ENCODE peak calls at places on chromosomes 6 and 20, in eight cellular contexts. One of them, this sample, is unnamed.

GRCh38 chr20:3226093-3226492 is 12.9 kb downstream of the SLC4A11 start:
- DNase-seq in nucleus accumbens: no peak
- DNase-seq in hippocampal formation: no peak
- DNase-seq in fibroblast of lung: no peak
- DNase-seq in NCI-H226: no peak
- DNase-seq in brain microvascular endothelial cell: no peak
- DNase-seq in endothelial cell: no peak
- DNase-seq in EH: no peak
- DNase-seq in this sample: no peak

GRCh38 chr6:31399589-31400466 is 3.6 kb upstream of the MICA start:
- DNase-seq in fibroblast of lung: peak; percentile 92
- DNase-seq in EH: peak; percentile 90
- DNase-seq in brain microvascular endothelial cell: peak; percentile 89
- DNase-seq in nucleus accumbens: peak; percentile 53
- DNase-seq in endothelial cell: peak; percentile 78
- DNase-seq in NCI-H226: peak; percentile 94
- DNase-seq in hippocampal formation: peak; percentile 67
- DNase-seq in this sample: peak; percentile 73

GRCh38 chr20:8755340-8756118 is 313.4 kb upstream of the PLCB4 start:
- DNase-seq in fibroblast of lung: no peak
- DNase-seq in hippocampal formation: no peak
- DNase-seq in nucleus accumbens: no peak
- DNase-seq in NCI-H226: no peak
- DNase-seq in endothelial cell: no peak
- DNase-seq in brain microvascular endothelial cell: no peak
- DNase-seq in EH: no peak
- DNase-seq in this sample: no peak

GRCh38 chr6:149004664-149005063 is 257.8 kb downstream of the UST start:
- DNase-seq in EH: no peak
- DNase-seq in NCI-H226: no peak
- DNase-seq in fibroblast of lung: no peak
- DNase-seq in endothelial cell: no peak
- DNase-seq in hippocampal formation: no peak
- DNase-seq in nucleus accumbens: no peak
- DNase-seq in brain microvascular endothelial cell: no peak
- DNase-seq in this sample: no peak

GRCh38 chr20:32564921-32565734 is 20.0 kb downstream of the NOL4L start:
- DNase-seq in hippocampal formation: peak; percentile 48
- DNase-seq in endothelial cell: no peak
- DNase-seq in brain microvascular endothelial cell: no peak
- DNase-seq in EH: no peak
- DNase-seq in nucleus accumbens: no peak
- DNase-seq in fibroblast of lung: no peak
- DNase-seq in NCI-H226: no peak
- DNase-seq in this sample: no peak

GRCh38 chr6:51959744-51960383 is 127.5 kb downstream of the PKHD1 start:
- DNase-seq in fibroblast of lung: peak; percentile 41
- DNase-seq in endothelial cell: peak; percentile 84
- DNase-seq in brain microvascular endothelial cell: peak; percentile 74
- DNase-seq in hippocampal formation: peak; percentile 33
- DNase-seq in nucleus accumbens: no peak
- DNase-seq in NCI-H226: peak; percentile 16
- DNase-seq in EH: peak; percentile 59
- DNase-seq in this sample: peak; percentile 63

GRCh38 chr6:107458687-107459282 is 579 bp downstream of the PDSS2 start:
- DNase-seq in fibroblast of lung: peak; percentile 31
- DNase-seq in brain microvascular endothelial cell: no peak
- DNase-seq in EH: peak; percentile 31
- DNase-seq in hippocampal formation: peak; percentile 32
- DNase-seq in NCI-H226: peak; percentile 12
- DNase-seq in endothelial cell: no peak
- DNase-seq in nucleus accumbens: no peak
- DNase-seq in this sample: peak; percentile 22

GRCh38 chr6:3612341-3613041 is 139.0 kb downstream of the PXDC1 start:
- DNase-seq in EH: peak; percentile 96
- DNase-seq in hippocampal formation: no peak
- DNase-seq in brain microvascular endothelial cell: peak; percentile 84
- DNase-seq in NCI-H226: peak; percentile 92
- DNase-seq in nucleus accumbens: no peak
- DNase-seq in fibroblast of lung: peak; percentile 95
- DNase-seq in endothelial cell: no peak
- DNase-seq in this sample: peak; percentile 32

GRCh38 chr6:16430661-16431089 is 192.3 kb downstream of the GMPR start:
- DNase-seq in fibroblast of lung: peak; percentile 45
- DNase-seq in hippocampal formation: no peak
- DNase-seq in brain microvascular endothelial cell: no peak
- DNase-seq in endothelial cell: no peak
- DNase-seq in EH: no peak
- DNase-seq in NCI-H226: peak; percentile 93
- DNase-seq in nucleus accumbens: no peak
- DNase-seq in this sample: no peak

GRCh38 chr6:72619883-72620696 is 1.8 kb upstream of the KCNQ5 start:
- DNase-seq in EH: peak; percentile 56
- DNase-seq in endothelial cell: peak; percentile 30
- DNase-seq in fibroblast of lung: peak; percentile 59
- DNase-seq in NCI-H226: no peak
- DNase-seq in nucleus accumbens: peak; percentile 85
- DNase-seq in brain microvascular endothelial cell: peak; percentile 11
- DNase-seq in hippocampal formation: peak; percentile 69
- DNase-seq in this sample: peak; percentile 60

GRCh38 chr20:52923123-52923543 is 49.0 kb upstream of the TSHZ2 start:
- DNase-seq in NCI-H226: no peak
- DNase-seq in brain microvascular endothelial cell: peak; percentile 6
- DNase-seq in hippocampal formation: no peak
- DNase-seq in nucleus accumbens: no peak
- DNase-seq in EH: peak; percentile 1
- DNase-seq in endothelial cell: no peak
- DNase-seq in fibroblast of lung: peak; percentile 100
- DNase-seq in this sample: no peak

GRCh38 chr20:62805711-62806382 is 1.2 kb downstream of the OGFR start:
- DNase-seq in nucleus accumbens: no peak
- DNase-seq in hippocampal formation: no peak
- DNase-seq in endothelial cell: no peak
- DNase-seq in NCI-H226: no peak
- DNase-seq in fibroblast of lung: no peak
- DNase-seq in brain microvascular endothelial cell: no peak
- DNase-seq in EH: no peak
- DNase-seq in this sample: no peak

GRCh38 chr6:93822434-93823265 is 403.3 kb upstream of the EPHA7 start:
- DNase-seq in fibroblast of lung: no peak
- DNase-seq in NCI-H226: no peak
- DNase-seq in brain microvascular endothelial cell: no peak
- DNase-seq in EH: no peak
- DNase-seq in endothelial cell: no peak
- DNase-seq in nucleus accumbens: no peak
- DNase-seq in hippocampal formation: no peak
- DNase-seq in this sample: no peak

GRCh38 chr6:136213853-136214252 is 36.3 kb downstream of the MTFR2 start:
- DNase-seq in nucleus accumbens: no peak
- DNase-seq in brain microvascular endothelial cell: no peak
- DNase-seq in EH: no peak
- DNase-seq in fibroblast of lung: no peak
- DNase-seq in endothelial cell: no peak
- DNase-seq in NCI-H226: no peak
- DNase-seq in hippocampal formation: no peak
- DNase-seq in this sample: no peak

GRCh38 chr20:56358070-56358469 is 704 bp upstream of the FAM210B start:
- DNase-seq in hippocampal formation: no peak
- DNase-seq in EH: peak; percentile 59
- DNase-seq in endothelial cell: no peak
- DNase-seq in nucleus accumbens: no peak
- DNase-seq in NCI-H226: no peak
- DNase-seq in brain microvascular endothelial cell: no peak
- DNase-seq in fibroblast of lung: no peak
- DNase-seq in this sample: no peak

GRCh38 chr6:154917941-154918340 is 77.2 kb upstream of the TIAM2 start:
- DNase-seq in hippocampal formation: no peak
- DNase-seq in brain microvascular endothelial cell: no peak
- DNase-seq in NCI-H226: no peak
- DNase-seq in nucleus accumbens: no peak
- DNase-seq in endothelial cell: no peak
- DNase-seq in EH: no peak
- DNase-seq in fibroblast of lung: no peak
- DNase-seq in this sample: no peak

GRCh38 chr20:1396702-1397101 is 3.8 kb upstream of the FKBP1A start:
- DNase-seq in hippocampal formation: no peak
- DNase-seq in fibroblast of lung: no peak
- DNase-seq in brain microvascular endothelial cell: no peak
- DNase-seq in NCI-H226: no peak
- DNase-seq in endothelial cell: no peak
- DNase-seq in EH: no peak
- DNase-seq in nucleus accumbens: no peak
- DNase-seq in this sample: no peak

GRCh38 chr20:52103911-52104545 is 87.6 kb downstream of the ZFP64 start:
- DNase-seq in NCI-H226: no peak
- DNase-seq in fibroblast of lung: peak; percentile 42
- DNase-seq in brain microvascular endothelial cell: peak; percentile 9
- DNase-seq in endothelial cell: peak; percentile 41
- DNase-seq in EH: peak; percentile 24
- DNase-seq in nucleus accumbens: no peak
- DNase-seq in hippocampal formation: no peak
- DNase-seq in this sample: peak; percentile 27

GRCh38 chr6:99887066-99887465 is 107.0 kb downstream of the MCHR2 start:
- DNase-seq in endothelial cell: no peak
- DNase-seq in hippocampal formation: no peak
- DNase-seq in EH: no peak
- DNase-seq in brain microvascular endothelial cell: no peak
- DNase-seq in nucleus accumbens: no peak
- DNase-seq in NCI-H226: no peak
- DNase-seq in fibroblast of lung: no peak
- DNase-seq in this sample: no peak

GRCh38 chr20:37630161-37630560 is 63.7 kb upstream of the CTNNBL1 start:
- DNase-seq in NCI-H226: no peak
- DNase-seq in EH: no peak
- DNase-seq in brain microvascular endothelial cell: no peak
- DNase-seq in endothelial cell: no peak
- DNase-seq in hippocampal formation: no peak
- DNase-seq in nucleus accumbens: no peak
- DNase-seq in fibroblast of lung: no peak
- DNase-seq in this sample: no peak

GRCh38 chr6:99285881-99286280 is 63.6 kb downstream of the FAXC start:
- DNase-seq in NCI-H226: no peak
- DNase-seq in fibroblast of lung: no peak
- DNase-seq in nucleus accumbens: no peak
- DNase-seq in brain microvascular endothelial cell: no peak
- DNase-seq in EH: no peak
- DNase-seq in endothelial cell: no peak
- DNase-seq in hippocampal formation: no peak
- DNase-seq in this sample: no peak

GRCh38 chr6:122033564-122034181 is 365.8 kb upstream of the HSF2 start:
- DNase-seq in nucleus accumbens: no peak
- DNase-seq in EH: peak; percentile 69
- DNase-seq in endothelial cell: no peak
- DNase-seq in hippocampal formation: no peak
- DNase-seq in fibroblast of lung: peak; percentile 60
- DNase-seq in brain microvascular endothelial cell: peak; percentile 12
- DNase-seq in NCI-H226: peak; percentile 19
- DNase-seq in this sample: peak; percentile 36

GRCh38 chr20:56440346-56441007 is 27.9 kb upstream of the RTF2 start:
- DNase-seq in NCI-H226: no peak
- DNase-seq in hippocampal formation: no peak
- DNase-seq in endothelial cell: no peak
- DNase-seq in brain microvascular endothelial cell: no peak
- DNase-seq in fibroblast of lung: peak; percentile 40
- DNase-seq in EH: peak; percentile 46
- DNase-seq in nucleus accumbens: no peak
- DNase-seq in this sample: no peak

GRCh38 chr20:58342104-58342945 is 32.8 kb downstream of the RAB22A start:
- DNase-seq in EH: peak; percentile 84
- DNase-seq in fibroblast of lung: peak; percentile 78
- DNase-seq in hippocampal formation: no peak
- DNase-seq in endothelial cell: no peak
- DNase-seq in nucleus accumbens: no peak
- DNase-seq in NCI-H226: peak; percentile 72
- DNase-seq in brain microvascular endothelial cell: peak; percentile 29
- DNase-seq in this sample: no peak

GRCh38 chr6:157054531-157054979 is 268.8 kb downstream of the TMEM242 start:
- DNase-seq in NCI-H226: no peak
- DNase-seq in hippocampal formation: no peak
- DNase-seq in EH: no peak
- DNase-seq in brain microvascular endothelial cell: no peak
- DNase-seq in endothelial cell: no peak
- DNase-seq in nucleus accumbens: no peak
- DNase-seq in fibroblast of lung: no peak
- DNase-seq in this sample: no peak

GRCh38 chr20:44728835-44729342 is 13.7 kb downstream of the CCN5 start:
- DNase-seq in endothelial cell: no peak
- DNase-seq in hippocampal formation: peak; percentile 19
- DNase-seq in EH: peak; percentile 95
- DNase-seq in NCI-H226: peak; percentile 95
- DNase-seq in brain microvascular endothelial cell: peak; percentile 56
- DNase-seq in nucleus accumbens: no peak
- DNase-seq in fibroblast of lung: peak; percentile 66
- DNase-seq in this sample: peak; percentile 85

GRCh38 chr20:23585808-23586734 is 17.8 kb upstream of the CST9L start:
- DNase-seq in fibroblast of lung: no peak
- DNase-seq in brain microvascular endothelial cell: no peak
- DNase-seq in endothelial cell: no peak
- DNase-seq in NCI-H226: no peak
- DNase-seq in EH: no peak
- DNase-seq in nucleus accumbens: no peak
- DNase-seq in hippocampal formation: no peak
- DNase-seq in this sample: no peak

GRCh38 chr20:17500826-17501225 is 30.4 kb downstream of the BFSP1 start:
- DNase-seq in fibroblast of lung: no peak
- DNase-seq in endothelial cell: no peak
- DNase-seq in EH: no peak
- DNase-seq in hippocampal formation: no peak
- DNase-seq in NCI-H226: no peak
- DNase-seq in nucleus accumbens: no peak
- DNase-seq in brain microvascular endothelial cell: no peak
- DNase-seq in this sample: no peak

GRCh38 chr6:44932651-44933091 is 395.5 kb upstream of the RUNX2 start:
- DNase-seq in fibroblast of lung: no peak
- DNase-seq in EH: no peak
- DNase-seq in nucleus accumbens: no peak
- DNase-seq in brain microvascular endothelial cell: no peak
- DNase-seq in NCI-H226: no peak
- DNase-seq in hippocampal formation: no peak
- DNase-seq in endothelial cell: no peak
- DNase-seq in this sample: no peak

GRCh38 chr6:111057074-111057752 is 30.1 kb upstream of the SLC16A10 start:
- DNase-seq in NCI-H226: peak; percentile 10
- DNase-seq in brain microvascular endothelial cell: no peak
- DNase-seq in endothelial cell: peak; percentile 23
- DNase-seq in fibroblast of lung: peak; percentile 25
- DNase-seq in EH: peak; percentile 48
- DNase-seq in hippocampal formation: no peak
- DNase-seq in nucleus accumbens: no peak
- DNase-seq in this sample: peak; percentile 36

GRCh38 chr20:62501801-62502495 is 26.2 kb upstream of the GATA5 start:
- DNase-seq in endothelial cell: no peak
- DNase-seq in brain microvascular endothelial cell: peak; percentile 53
- DNase-seq in hippocampal formation: no peak
- DNase-seq in nucleus accumbens: no peak
- DNase-seq in NCI-H226: peak; percentile 88
- DNase-seq in fibroblast of lung: peak; percentile 56
- DNase-seq in EH: no peak
- DNase-seq in this sample: no peak

GRCh38 chr6:34383171-34383631 is 9.3 kb downstream of the NUDT3 start:
- DNase-seq in fibroblast of lung: peak; percentile 76
- DNase-seq in NCI-H226: peak; percentile 72
- DNase-seq in nucleus accumbens: no peak
- DNase-seq in hippocampal formation: no peak
- DNase-seq in endothelial cell: no peak
- DNase-seq in EH: peak; percentile 74
- DNase-seq in brain microvascular endothelial cell: peak; percentile 63
- DNase-seq in this sample: peak; percentile 28

GRCh38 chr6:156752666-156753301 is 24.4 kb upstream of the ARID1B start:
- DNase-seq in endothelial cell: no peak
- DNase-seq in EH: no peak
- DNase-seq in nucleus accumbens: no peak
- DNase-seq in brain microvascular endothelial cell: no peak
- DNase-seq in hippocampal formation: no peak
- DNase-seq in NCI-H226: no peak
- DNase-seq in fibroblast of lung: no peak
- DNase-seq in this sample: no peak

GRCh38 chr6:42452171-42453026 is 673 bp upstream of the TRERF1 start:
- DNase-seq in brain microvascular endothelial cell: peak; percentile 51
- DNase-seq in hippocampal formation: peak; percentile 49
- DNase-seq in EH: peak; percentile 81
- DNase-seq in NCI-H226: peak; percentile 33
- DNase-seq in endothelial cell: peak; percentile 67
- DNase-seq in fibroblast of lung: peak; percentile 81
- DNase-seq in nucleus accumbens: no peak
- DNase-seq in this sample: peak; percentile 72

This sample was measured in AG08396.